ENCODE peak calls at places on chromosome 15, in six cellular contexts. K is activated CD8-positive, alpha-beta memory T cell treated with anti-CD3 and anti-CD28 coated beads for 1 hour; N is activated CD4-positive, alpha-beta T cell treated with anti-CD3 and anti-CD28 coated beads, Interleukin-2, amount 10 ng/mL, durations not matched to agents 7 days and 5 days; O is ELR; G is IMR-90; D is RPMI7951. S is an unnamed sample.

GRCh38 chr15:68559342-68560310 is 19.2 kb upstream of the CORO2B start:
- DNase-seq in K (peak), N (peak), O (peak), G (peak), D (peak), S (peak)

GRCh38 chr15:39124155-39124924 is 456.5 kb upstream of the THBS1 start:
- DNase-seq in K (no peak), N (no peak), O (peak), G (peak), D (peak), S (peak)

GRCh38 chr15:100461049-100461448 is 67.7 kb downstream of the CERS3 start:
- DNase-seq in K (no peak), N (no peak), O (no peak), G (no peak), D (no peak), S (no peak)

GRCh38 chr15:101121511-101122090 is 130.2 kb downstream of the CHSY1 start:
- DNase-seq in K (no peak), N (peak), O (peak), G (peak), D (peak), S (peak)

GRCh38 chr15:34019369-34019990 is 19.5 kb downstream of the AVEN start:
- DNase-seq in K (no peak), N (no peak), O (peak), G (peak), D (no peak), S (no peak)

GRCh38 chr15:69086427-69087205 is 72.1 kb downstream of the NOX5 start:
- DNase-seq in K (no peak), N (no peak), O (no peak), G (no peak), D (no peak), S (no peak)

GRCh38 chr15:78148392-78149067 is 632 bp upstream of the IDH3A start:
- DNase-seq in K (no peak), N (no peak), O (peak), G (peak), D (no peak), S (no peak)

GRCh38 chr15:99707481-99708270 is 25.6 kb downstream of the LYSMD4 start:
- DNase-seq in K (no peak), N (peak), O (peak), G (peak), D (peak), S (peak)

GRCh38 chr15:73637527-73637926 is 4.3 kb upstream of the NPTN start:
- DNase-seq in K (no peak), N (no peak), O (peak), G (no peak), D (peak), S (no peak)

GRCh38 chr15:72197045-72197459 is 535 bp downstream of the GRAMD2A start:
- DNase-seq in K (no peak), N (no peak), O (no peak), G (no peak), D (no peak), S (no peak)

GRCh38 chr15:62362608-62363007 is 197.5 kb upstream of the C2CD4B start:
- DNase-seq in K (no peak), N (no peak), O (peak), G (peak), D (peak), S (no peak)

GRCh38 chr15:26449296-26449695 is 323.6 kb downstream of the GABRB3 start:
- DNase-seq in K (no peak), N (no peak), O (no peak), G (no peak), D (no peak), S (peak)

GRCh38 chr15:78049691-78050440 is 27.6 kb downstream of the TBC1D2B start:
- DNase-seq in K (no peak), N (peak), O (peak), G (peak), D (peak), S (peak)

GRCh38 chr15:85334241-85334640 is 46.2 kb upstream of the AKAP13 start:
- DNase-seq in K (no peak), N (no peak), O (no peak), G (no peak), D (no peak), S (no peak)

GRCh38 chr15:66655511-66655910 is 46.5 kb upstream of the SMAD6 start:
- DNase-seq in K (no peak), N (no peak), O (no peak), G (no peak), D (no peak), S (no peak)

GRCh38 chr15:84982301-84982920 is 755 bp downstream of the PDE8A start:
- DNase-seq in K (peak), N (peak), O (peak), G (peak), D (peak), S (peak)

GRCh38 chr15:60326824-60327654 is 70.7 kb downstream of the ANXA2 start:
- DNase-seq in K (no peak), N (peak), O (peak), G (peak), D (peak), S (peak)

GRCh38 chr15:89361451-89362202 is 27.0 kb upstream of the POLG start:
- DNase-seq in K (peak), N (peak), O (peak), G (peak), D (peak), S (peak)

GRCh38 chr15:69367231-69367630 is 46.9 kb upstream of the KIF23 start:
- DNase-seq in K (no peak), N (no peak), O (no peak), G (no peak), D (no peak), S (no peak)

GRCh38 chr15:27815035-27815434 is 284.1 kb downstream of the OCA2 start:
- DNase-seq in K (no peak), N (no peak), O (no peak), G (no peak), D (no peak), S (no peak)

GRCh38 chr15:55846108-55846707 is 103.3 kb upstream of the PRTG start:
- DNase-seq in K (no peak), N (peak), O (peak), G (peak), D (peak), S (peak)

GRCh38 chr15:73994912-73995622 is 551 bp downstream of the PML start:
- DNase-seq in K (no peak), N (peak), O (no peak), G (no peak), D (peak), S (no peak)

GRCh38 chr15:64686130-64686735 is 89.2 kb downstream of the RBPMS2 start:
- DNase-seq in K (no peak), N (peak), O (peak), G (peak), D (peak), S (peak)

GRCh38 chr15:31031471-31032064 is 40.1 kb upstream of the MTMR10 start:
- DNase-seq in K (no peak), N (no peak), O (peak), G (peak), D (peak), S (no peak)

GRCh38 chr15:68183886-68184285 is 21.2 kb downstream of the CALML4 start:
- DNase-seq in K (no peak), N (no peak), O (no peak), G (peak), D (no peak), S (no peak)

GRCh38 chr15:89338036-89338435 is 3.4 kb upstream of the POLG start:
- DNase-seq in K (no peak), N (no peak), O (no peak), G (no peak), D (no peak), S (no peak)

GRCh38 chr15:43538091-43538490 is 20.7 kb downstream of the MAP1A start:
- DNase-seq in K (no peak), N (no peak), O (no peak), G (no peak), D (no peak), S (no peak)

GRCh38 chr15:97504031-97504430 is 456.5 kb upstream of the ARRDC4 start:
- DNase-seq in K (no peak), N (no peak), O (peak), G (peak), D (peak), S (peak)

GRCh38 chr15:35141743-35142356 is 56.8 kb upstream of the NANOGP8 start:
- DNase-seq in K (no peak), N (no peak), O (peak), G (peak), D (peak), S (peak)

GRCh38 chr15:61049934-61050333 is 179.2 kb downstream of the RORA start:
- DNase-seq in K (no peak), N (no peak), O (peak), G (peak), D (peak), S (peak)

GRCh38 chr15:34023932-34024331 is 15.1 kb downstream of the AVEN start:
- DNase-seq in K (no peak), N (no peak), O (no peak), G (peak), D (no peak), S (no peak)

GRCh38 chr15:69275104-69275670 is 23.5 kb upstream of the PAQR5 start:
- DNase-seq in K (no peak), N (no peak), O (no peak), G (peak), D (no peak), S (no peak)

GRCh38 chr15:83276661-83277060 is 7.8 kb downstream of the BNC1 start:
- DNase-seq in K (no peak), N (no peak), O (no peak), G (no peak), D (peak), S (no peak)

GRCh38 chr15:95174880-95175279 is 943.5 kb downstream of the MCTP2 start:
- DNase-seq in K (no peak), N (no peak), O (no peak), G (no peak), D (no peak), S (peak)